ENCODE peak calls at places on chromosomes 1 and 21, in nine cellular contexts. One of them, this sample, is unnamed.

GRCh38 chr1:160446945-160447600 is 46.7 kb downstream of the VANGL2 start:
- DNase-seq in transverse colon: no peak
- DNase-seq in CD8-positive, alpha-beta T cell: no peak
- DNase-seq in fibroblast of lung: no peak
- DNase-seq in upper lobe of left lung: no peak
- DNase-seq in MM.1S: no peak
- DNase-seq in HL-60: no peak
- DNase-seq in choroid plexus epithelial cell: no peak
- DNase-seq in AG09309: no peak
- DNase-seq in this sample: no peak

GRCh38 chr1:21815724-21816311 is 3.8 kb downstream of the LDLRAD2 start:
- DNase-seq in AG09309: no peak
- DNase-seq in upper lobe of left lung: no peak
- DNase-seq in HL-60: peak
- DNase-seq in choroid plexus epithelial cell: no peak
- DNase-seq in fibroblast of lung: peak
- DNase-seq in CD8-positive, alpha-beta T cell: no peak
- DNase-seq in transverse colon: peak
- DNase-seq in MM.1S: no peak
- DNase-seq in this sample: no peak

GRCh38 chr21:41778974-41779600 is 12.2 kb upstream of the RIPK4 start:
- DNase-seq in HL-60: no peak
- DNase-seq in upper lobe of left lung: peak
- DNase-seq in transverse colon: peak
- DNase-seq in CD8-positive, alpha-beta T cell: no peak
- DNase-seq in fibroblast of lung: no peak
- DNase-seq in choroid plexus epithelial cell: no peak
- DNase-seq in MM.1S: no peak
- DNase-seq in AG09309: no peak
- DNase-seq in this sample: no peak

GRCh38 chr21:40587786-40588353 is 259.1 kb downstream of the DSCAM start:
- DNase-seq in MM.1S: no peak
- DNase-seq in choroid plexus epithelial cell: no peak
- DNase-seq in transverse colon: no peak
- DNase-seq in fibroblast of lung: peak
- DNase-seq in AG09309: no peak
- DNase-seq in HL-60: no peak
- DNase-seq in CD8-positive, alpha-beta T cell: no peak
- DNase-seq in upper lobe of left lung: no peak
- DNase-seq in this sample: no peak

GRCh38 chr1:214902636-214903320 is 179.8 kb upstream of the KCNK2 start:
- DNase-seq in transverse colon: no peak
- DNase-seq in CD8-positive, alpha-beta T cell: no peak
- DNase-seq in MM.1S: no peak
- DNase-seq in fibroblast of lung: peak
- DNase-seq in HL-60: no peak
- DNase-seq in AG09309: no peak
- DNase-seq in upper lobe of left lung: no peak
- DNase-seq in choroid plexus epithelial cell: peak
- DNase-seq in this sample: peak

GRCh38 chr1:201214461-201214860 is 23.8 kb downstream of the IGFN1 start:
- DNase-seq in fibroblast of lung: no peak
- DNase-seq in MM.1S: no peak
- DNase-seq in upper lobe of left lung: no peak
- DNase-seq in AG09309: no peak
- DNase-seq in HL-60: no peak
- DNase-seq in CD8-positive, alpha-beta T cell: no peak
- DNase-seq in choroid plexus epithelial cell: no peak
- DNase-seq in transverse colon: no peak
- DNase-seq in this sample: no peak

GRCh38 chr1:97377432-97378034 is 543.3 kb downstream of the DPYD start:
- DNase-seq in HL-60: no peak
- DNase-seq in AG09309: no peak
- DNase-seq in transverse colon: no peak
- DNase-seq in choroid plexus epithelial cell: peak
- DNase-seq in fibroblast of lung: peak
- DNase-seq in CD8-positive, alpha-beta T cell: no peak
- DNase-seq in MM.1S: no peak
- DNase-seq in upper lobe of left lung: no peak
- DNase-seq in this sample: no peak

GRCh38 chr1:39508857-39509305 is 17.4 kb downstream of the BMP8A start:
- DNase-seq in AG09309: peak
- DNase-seq in HL-60: no peak
- DNase-seq in MM.1S: peak
- DNase-seq in CD8-positive, alpha-beta T cell: no peak
- DNase-seq in choroid plexus epithelial cell: peak
- DNase-seq in transverse colon: no peak
- DNase-seq in fibroblast of lung: peak
- DNase-seq in upper lobe of left lung: no peak
- DNase-seq in this sample: peak

GRCh38 chr1:224621813-224622682 is 5.9 kb downstream of the CNIH3 start:
- DNase-seq in transverse colon: no peak
- DNase-seq in CD8-positive, alpha-beta T cell: no peak
- DNase-seq in choroid plexus epithelial cell: no peak
- DNase-seq in fibroblast of lung: no peak
- DNase-seq in AG09309: no peak
- DNase-seq in upper lobe of left lung: no peak
- DNase-seq in HL-60: no peak
- DNase-seq in MM.1S: no peak
- DNase-seq in this sample: no peak

GRCh38 chr1:175307160-175307559 is 114.6 kb upstream of the KIAA0040 start:
- DNase-seq in HL-60: no peak
- DNase-seq in choroid plexus epithelial cell: no peak
- DNase-seq in fibroblast of lung: no peak
- DNase-seq in upper lobe of left lung: no peak
- DNase-seq in transverse colon: no peak
- DNase-seq in MM.1S: peak
- DNase-seq in AG09309: no peak
- DNase-seq in CD8-positive, alpha-beta T cell: no peak
- DNase-seq in this sample: no peak

GRCh38 chr1:227898502-227899140 is 49.1 kb downstream of the WNT9A start:
- DNase-seq in upper lobe of left lung: peak
- DNase-seq in MM.1S: no peak
- DNase-seq in choroid plexus epithelial cell: no peak
- DNase-seq in CD8-positive, alpha-beta T cell: no peak
- DNase-seq in AG09309: no peak
- DNase-seq in transverse colon: peak
- DNase-seq in fibroblast of lung: no peak
- DNase-seq in HL-60: no peak
- DNase-seq in this sample: no peak

GRCh38 chr1:58546520-58547308 is at the start of gene OMA1:
- DNase-seq in upper lobe of left lung: peak
- DNase-seq in fibroblast of lung: peak
- DNase-seq in MM.1S: peak
- DNase-seq in HL-60: peak
- DNase-seq in transverse colon: peak
- DNase-seq in AG09309: peak
- DNase-seq in choroid plexus epithelial cell: peak
- DNase-seq in CD8-positive, alpha-beta T cell: peak
- DNase-seq in this sample: peak

GRCh38 chr1:89953929-89954328 is 41.0 kb upstream of the ZNF326 start:
- DNase-seq in upper lobe of left lung: no peak
- DNase-seq in AG09309: no peak
- DNase-seq in HL-60: no peak
- DNase-seq in MM.1S: peak
- DNase-seq in CD8-positive, alpha-beta T cell: no peak
- DNase-seq in transverse colon: no peak
- DNase-seq in choroid plexus epithelial cell: no peak
- DNase-seq in fibroblast of lung: no peak
- DNase-seq in this sample: no peak

GRCh38 chr1:183543619-183544204 is 46.5 kb downstream of the NCF2 start:
- DNase-seq in AG09309: peak
- DNase-seq in MM.1S: peak
- DNase-seq in upper lobe of left lung: no peak
- DNase-seq in fibroblast of lung: peak
- DNase-seq in choroid plexus epithelial cell: peak
- DNase-seq in CD8-positive, alpha-beta T cell: no peak
- DNase-seq in transverse colon: no peak
- DNase-seq in HL-60: peak
- DNase-seq in this sample: peak

GRCh38 chr1:42035205-42035829 is 116.6 kb upstream of the HIVEP3 start:
- DNase-seq in upper lobe of left lung: peak
- DNase-seq in transverse colon: no peak
- DNase-seq in CD8-positive, alpha-beta T cell: peak
- DNase-seq in MM.1S: peak
- DNase-seq in fibroblast of lung: peak
- DNase-seq in choroid plexus epithelial cell: peak
- DNase-seq in AG09309: no peak
- DNase-seq in HL-60: no peak
- DNase-seq in this sample: peak

GRCh38 chr1:13992489-13993285 is 292.7 kb downstream of the PRDM2 start:
- DNase-seq in upper lobe of left lung: no peak
- DNase-seq in MM.1S: no peak
- DNase-seq in fibroblast of lung: no peak
- DNase-seq in HL-60: no peak
- DNase-seq in choroid plexus epithelial cell: peak
- DNase-seq in CD8-positive, alpha-beta T cell: no peak
- DNase-seq in transverse colon: no peak
- DNase-seq in AG09309: no peak
- DNase-seq in this sample: no peak

GRCh38 chr1:23867542-23867952 is 543 bp downstream of the FUCA1 start:
- DNase-seq in transverse colon: no peak
- DNase-seq in MM.1S: peak
- DNase-seq in CD8-positive, alpha-beta T cell: no peak
- DNase-seq in fibroblast of lung: no peak
- DNase-seq in upper lobe of left lung: peak
- DNase-seq in choroid plexus epithelial cell: no peak
- DNase-seq in AG09309: no peak
- DNase-seq in HL-60: no peak
- DNase-seq in this sample: no peak

GRCh38 chr1:23864801-23865542 is 3.1 kb downstream of the FUCA1 start:
- DNase-seq in upper lobe of left lung: no peak
- DNase-seq in fibroblast of lung: no peak
- DNase-seq in transverse colon: no peak
- DNase-seq in CD8-positive, alpha-beta T cell: no peak
- DNase-seq in HL-60: no peak
- DNase-seq in AG09309: no peak
- DNase-seq in choroid plexus epithelial cell: no peak
- DNase-seq in MM.1S: peak
- DNase-seq in this sample: no peak

GRCh38 chr1:23867953-23868847 is at the start of gene FUCA1:
- DNase-seq in HL-60: peak
- DNase-seq in choroid plexus epithelial cell: peak
- DNase-seq in MM.1S: peak
- DNase-seq in CD8-positive, alpha-beta T cell: peak
- DNase-seq in fibroblast of lung: peak
- DNase-seq in upper lobe of left lung: peak
- DNase-seq in AG09309: peak
- DNase-seq in transverse colon: peak
- DNase-seq in this sample: peak

GRCh38 chr1:23862640-23863039 is 5.5 kb downstream of the FUCA1 start:
- DNase-seq in transverse colon: no peak
- DNase-seq in choroid plexus epithelial cell: no peak
- DNase-seq in AG09309: no peak
- DNase-seq in MM.1S: no peak
- DNase-seq in upper lobe of left lung: no peak
- DNase-seq in HL-60: no peak
- DNase-seq in fibroblast of lung: no peak
- DNase-seq in CD8-positive, alpha-beta T cell: no peak
- DNase-seq in this sample: no peak

GRCh38 chr1:23865543-23865930 is 2.6 kb downstream of the FUCA1 start:
- DNase-seq in CD8-positive, alpha-beta T cell: no peak
- DNase-seq in AG09309: peak
- DNase-seq in HL-60: peak
- DNase-seq in upper lobe of left lung: peak
- DNase-seq in fibroblast of lung: peak
- DNase-seq in choroid plexus epithelial cell: peak
- DNase-seq in transverse colon: peak
- DNase-seq in MM.1S: peak
- DNase-seq in this sample: peak
- TF ChIP-seq CTCF in CD8-positive, alpha-beta T cell: no peak
- TF ChIP-seq CTCF in AG09309: no peak
- TF ChIP-seq CTCF in HL-60: no peak
- TF ChIP-seq CTCF in upper lobe of left lung: no peak
- TF ChIP-seq CTCF in fibroblast of lung: no peak
- TF ChIP-seq CTCF in choroid plexus epithelial cell: no peak
- TF ChIP-seq CTCF in transverse colon: no peak
- TF ChIP-seq CTCF in MM.1S: no peak
- TF ChIP-seq CTCF in this sample: no peak

DNA sequence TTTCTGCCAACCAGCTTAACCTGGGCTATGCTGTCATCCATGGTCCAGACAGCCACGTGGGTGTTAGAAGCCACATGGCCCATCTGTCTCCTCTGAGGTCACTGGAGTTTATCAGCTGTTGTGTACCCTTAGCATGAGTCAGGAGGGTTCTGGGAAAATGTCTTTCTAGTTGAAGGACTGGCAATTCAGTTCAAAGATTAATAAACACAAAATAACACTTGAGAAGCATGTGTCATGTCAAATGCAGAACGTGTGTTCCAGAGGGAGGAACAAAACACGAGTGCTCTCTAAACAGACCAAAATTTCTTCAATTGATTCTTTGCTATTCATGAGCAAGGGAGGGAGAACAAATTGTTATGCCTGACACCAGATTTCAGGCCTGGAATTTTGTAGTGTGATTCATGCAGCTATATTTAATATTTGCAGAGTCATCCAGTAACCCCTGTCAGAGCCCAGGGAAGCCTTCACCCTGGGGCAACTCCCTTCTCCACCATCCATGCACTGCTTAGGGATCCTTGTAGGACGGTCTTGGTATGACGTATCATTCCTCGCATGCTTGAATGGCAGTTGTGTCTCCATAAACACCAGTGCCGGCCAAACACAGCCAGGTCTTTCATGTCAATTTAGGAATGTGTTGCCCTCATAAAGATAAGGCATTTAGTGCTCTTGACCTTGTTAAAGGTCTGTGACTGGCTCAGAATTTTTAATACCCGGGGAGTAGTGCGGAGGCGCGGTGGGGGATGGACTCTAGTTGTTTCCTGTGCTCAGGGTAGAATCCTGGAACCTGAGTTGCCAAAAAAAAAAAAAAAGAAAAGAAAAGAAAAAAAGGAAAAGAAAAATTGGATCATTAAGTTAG is 27.7 kb upstream of the DYRK1A start:
- DNase-seq in AG09309: peak
- DNase-seq in choroid plexus epithelial cell: peak
- DNase-seq in MM.1S: no peak
- DNase-seq in transverse colon: no peak
- DNase-seq in CD8-positive, alpha-beta T cell: no peak
- DNase-seq in fibroblast of lung: peak
- DNase-seq in HL-60: no peak
- DNase-seq in upper lobe of left lung: peak
- DNase-seq in this sample: peak
- H3K4me3 ChIP-seq in AG09309: no peak
- H3K4me3 ChIP-seq in choroid plexus epithelial cell: no peak
- H3K4me3 ChIP-seq in MM.1S: no peak
- H3K4me3 ChIP-seq in transverse colon: no peak
- H3K4me3 ChIP-seq in CD8-positive, alpha-beta T cell: no peak
- H3K4me3 ChIP-seq in fibroblast of lung: peak
- H3K4me3 ChIP-seq in HL-60: no peak
- H3K4me3 ChIP-seq in upper lobe of left lung: no peak
- H3K4me3 ChIP-seq in this sample: peak

GRCh38 chr1:149885364-149886111 is 13.8 kb upstream of the BOLA1 start:
- DNase-seq in upper lobe of left lung: peak
- DNase-seq in fibroblast of lung: peak
- DNase-seq in choroid plexus epithelial cell: peak
- DNase-seq in HL-60: peak
- DNase-seq in AG09309: no peak
- DNase-seq in CD8-positive, alpha-beta T cell: peak
- DNase-seq in MM.1S: peak
- DNase-seq in transverse colon: peak
- DNase-seq in this sample: peak
- TF ChIP-seq CTCF in upper lobe of left lung: no peak
- TF ChIP-seq CTCF in fibroblast of lung: peak
- TF ChIP-seq CTCF in choroid plexus epithelial cell: peak
- TF ChIP-seq CTCF in HL-60: no peak
- TF ChIP-seq CTCF in AG09309: peak
- TF ChIP-seq CTCF in CD8-positive, alpha-beta T cell: no peak
- TF ChIP-seq CTCF in MM.1S: peak
- TF ChIP-seq CTCF in transverse colon: peak
- TF ChIP-seq CTCF in this sample: no peak

GRCh38 chr1:155379180-155379876 is 58.6 kb downstream of the RUSC1 start:
- DNase-seq in fibroblast of lung: peak
- DNase-seq in choroid plexus epithelial cell: peak
- DNase-seq in CD8-positive, alpha-beta T cell: no peak
- DNase-seq in transverse colon: no peak
- DNase-seq in AG09309: peak
- DNase-seq in upper lobe of left lung: no peak
- DNase-seq in HL-60: no peak
- DNase-seq in MM.1S: peak
- DNase-seq in this sample: peak
- H3K4me3 ChIP-seq in fibroblast of lung: no peak
- H3K4me3 ChIP-seq in choroid plexus epithelial cell: no peak
- H3K4me3 ChIP-seq in CD8-positive, alpha-beta T cell: no peak
- H3K4me3 ChIP-seq in transverse colon: no peak
- H3K4me3 ChIP-seq in AG09309: no peak
- H3K4me3 ChIP-seq in upper lobe of left lung: no peak
- H3K4me3 ChIP-seq in HL-60: no peak
- H3K4me3 ChIP-seq in MM.1S: no peak
- H3K4me3 ChIP-seq in this sample: no peak

This sample was measured in AG10803.